ENCODE peak calls at places on chromosomes 6 and 20, in four cellular contexts. K is IMR-90, B is GM12878, M is K562. Q is an unnamed sample.

GRCh38 chr6:124964084-124964763 is 2.0 kb downstream of the RNF217 start:
- DNase-seq in K (peak), B (no peak), M (no peak), Q (peak)

GRCh38 chr6:25746968-25747367 is 7.6 kb upstream of the SLC17A4 start:
- DNase-seq in K (no peak), B (no peak), M (no peak), Q (no peak)

GRCh38 chr6:33761922-33762629 is 15.4 kb upstream of the IP6K3 start:
- DNase-seq in K (peak), B (no peak), M (peak), Q (peak)

GRCh38 chr20:62020935-62021701 is 44.6 kb downstream of the TAF4 start:
- DNase-seq in K (peak), B (no peak), M (peak), Q (no peak)

GRCh38 chr6:136921521-136921935 is 573 bp upstream of the SLC35D3 start:
- DNase-seq in K (no peak), B (no peak), M (no peak), Q (peak)

GRCh38 chr6:148628251-148628650 is 118.6 kb upstream of the UST start:
- DNase-seq in K (no peak), B (no peak), M (no peak), Q (no peak)

GRCh38 chr20:39800548-39800947 is 838.4 kb downstream of the DHX35 start:
- DNase-seq in K (peak), B (peak), M (no peak), Q (peak)

GRCh38 chr6:77415706-77416105 is 47.6 kb downstream of the HTR1B start:
- DNase-seq in K (no peak), B (no peak), M (no peak), Q (no peak)

GRCh38 chr6:150146436-150146835 is 3.6 kb downstream of the PPP1R14C start:
- DNase-seq in K (no peak), B (no peak), M (no peak), Q (no peak)

GRCh38 chr6:109493865-109494264 is 10.8 kb upstream of the ZBTB24 start:
- DNase-seq in K (no peak), B (no peak), M (no peak), Q (no peak)

GRCh38 chr20:37266940-37267683 is 5.5 kb upstream of the GHRH start:
- DNase-seq in K (no peak), B (no peak), M (no peak), Q (no peak)

GRCh38 chr20:53609501-53610445 is 16.1 kb upstream of the ZNF217 start:
- DNase-seq in K (peak), B (no peak), M (peak), Q (peak)

GRCh38 chr20:3712279-3712873 is at the start of gene SIGLEC1:
- DNase-seq in K (no peak), B (no peak), M (no peak), Q (no peak)

GRCh38 chr6:97440590-97441176 is 157.7 kb upstream of the MMS22L start:
- DNase-seq in K (peak), B (no peak), M (no peak), Q (peak)

GRCh38 chr6:42710316-42710715 is 12.1 kb downstream of the PRPH2 start:
- DNase-seq in K (peak), B (no peak), M (no peak), Q (no peak)

GRCh38 chr20:48926816-48927215 is 5.3 kb downstream of the ARFGEF2 start:
- DNase-seq in K (no peak), B (no peak), M (no peak), Q (peak)

GRCh38 chr6:71588490-71588889 is 297.9 kb upstream of the RIMS1 start:
- DNase-seq in K (no peak), B (no peak), M (no peak), Q (no peak)

GRCh38 chr6:164534070-164534766 is 775.2 kb downstream of the C6orf118 start:
- DNase-seq in K (no peak), B (no peak), M (no peak), Q (no peak)

GRCh38 chr20:35344354-35344837 is 52.2 kb upstream of the FAM83C start:
- DNase-seq in K (peak), B (no peak), M (peak), Q (peak)

GRCh38 chr6:40588070-40588384 is 863 bp upstream of the LRFN2 start:
- DNase-seq in K (no peak), B (no peak), M (no peak), Q (no peak)

GRCh38 chr6:115356371-115356770 is 704.3 kb downstream of the FRK start:
- DNase-seq in K (no peak), B (no peak), M (no peak), Q (no peak)

GRCh38 chr6:128492386-128492785 is 28.0 kb downstream of the PTPRK start:
- DNase-seq in K (peak), B (no peak), M (no peak), Q (peak)

GRCh38 chr20:62697468-62697912 is 11.1 kb upstream of the NTSR1 start:
- DNase-seq in K (no peak), B (no peak), M (no peak), Q (no peak)

GRCh38 chr6:5287205-5287965 is 26.1 kb downstream of the FARS2 start:
- DNase-seq in K (peak), B (no peak), M (no peak), Q (no peak)

GRCh38 chr6:169166896-169167580 is 86.6 kb downstream of the THBS2 start:
- DNase-seq in K (no peak), B (no peak), M (no peak), Q (no peak)

GRCh38 chr6:82906951-82907350 is 158.7 kb downstream of the UBE3D start:
- DNase-seq in K (peak), B (no peak), M (no peak), Q (peak)

GRCh38 chr6:123211777-123212545 is 215.9 kb downstream of the CLVS2 start:
- DNase-seq in K (no peak), B (no peak), M (no peak), Q (no peak)

GRCh38 chr20:34364013-34364382 is 925 bp downstream of the ITCH start:
- DNase-seq in K (peak), B (no peak), M (no peak), Q (peak)

GRCh38 chr20:32621071-32621913 is 36.2 kb upstream of the NOL4L start:
- DNase-seq in K (no peak), B (no peak), M (peak), Q (no peak)

GRCh38 chr20:7657569-7657968 is 282.7 kb downstream of the HAO1 start:
- DNase-seq in K (no peak), B (no peak), M (no peak), Q (no peak)

GRCh38 chr20:1920826-1921225 is 25.6 kb downstream of the SIRPA start:
- DNase-seq in K (no peak), B (no peak), M (no peak), Q (no peak)

GRCh38 chr6:2221724-2222274 is 23.6 kb downstream of the GMDS start:
- DNase-seq in K (no peak), B (no peak), M (no peak), Q (no peak)

GRCh38 chr20:52379723-52380336 is 188.3 kb upstream of the ZFP64 start:
- DNase-seq in K (peak), B (no peak), M (peak), Q (peak)

GRCh38 chr6:129696843-129697242 is 13.1 kb downstream of the ARHGAP18 start:
- DNase-seq in K (no peak), B (no peak), M (peak), Q (no peak)

GRCh38 chr6:153790048-153790447 is 249.0 kb upstream of the OPRM1 start:
- DNase-seq in K (peak), B (no peak), M (no peak), Q (no peak)

GRCh38 chr6:73264446-73264845 is 1.4 kb upstream of the KHDC1 start:
- DNase-seq in K (no peak), B (no peak), M (no peak), Q (no peak)

DNA sequence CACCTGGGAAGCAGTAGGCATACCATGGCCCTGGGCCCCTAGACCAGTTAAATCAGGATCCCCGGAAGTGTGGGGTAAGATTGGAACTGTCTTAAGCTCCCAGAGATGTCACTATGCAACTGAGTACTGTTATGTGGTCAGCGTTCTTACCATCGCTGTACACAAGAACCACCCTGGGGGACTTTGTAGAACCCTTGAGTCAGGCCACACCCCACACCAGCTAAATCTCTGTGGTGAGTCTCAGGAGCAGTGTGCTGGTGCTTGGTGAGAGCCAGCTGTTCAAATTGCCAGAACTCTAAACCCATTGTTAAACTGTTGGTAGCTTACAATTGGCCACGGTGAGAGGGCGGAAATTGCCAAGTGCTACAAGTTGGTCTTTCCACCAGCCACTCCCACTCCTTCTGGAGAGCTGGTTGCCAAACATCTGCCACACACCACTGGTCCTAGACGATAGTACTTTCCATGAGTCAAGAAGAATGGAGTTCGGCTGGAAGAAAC is 80.6 kb upstream of the SYNDIG1 start:
- DNase-seq in K (no peak), B (no peak), M (no peak), Q (no peak)
- TF ChIP-seq FOS in K (no peak), B (no peak), M (no peak), Q (no peak)

GRCh38 chr6:157036245-157036681 is 259.1 kb downstream of the ARID1B start:
- DNase-seq in K (peak), B (no peak), M (no peak), Q (no peak)
- TF ChIP-seq FOS in K (no peak), B (no peak), M (no peak), Q (no peak)

GRCh38 chr6:12873706-12874105 is 157.1 kb downstream of the PHACTR1 start:
- DNase-seq in K (no peak), B (no peak), M (no peak), Q (no peak)
- TF ChIP-seq FOS in K (no peak), B (no peak), M (no peak), Q (no peak)

DNA sequence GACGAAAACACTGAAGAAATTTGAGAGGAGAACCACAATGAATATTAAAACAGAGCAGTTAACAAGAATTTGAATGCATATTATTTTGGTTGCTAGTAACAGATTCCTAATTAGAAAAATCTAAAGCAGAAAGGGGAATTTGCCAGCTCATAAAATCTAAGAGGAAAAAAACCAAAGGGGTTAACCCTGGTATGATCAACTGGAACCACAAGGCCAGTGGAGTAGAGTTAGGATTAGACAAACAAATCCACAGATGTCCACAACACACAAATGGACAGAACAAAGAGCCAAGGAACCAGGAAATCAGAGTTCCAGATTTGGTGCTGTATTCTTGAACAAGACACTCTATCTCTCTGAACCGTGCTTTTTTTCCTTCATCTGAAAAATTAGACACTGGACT is 195.0 kb downstream of the TASP1 start:
- DNase-seq in K (no peak), B (no peak), M (no peak), Q (no peak)
- TF ChIP-seq FOS in K (no peak), B (no peak), M (no peak), Q (no peak)

DNA sequence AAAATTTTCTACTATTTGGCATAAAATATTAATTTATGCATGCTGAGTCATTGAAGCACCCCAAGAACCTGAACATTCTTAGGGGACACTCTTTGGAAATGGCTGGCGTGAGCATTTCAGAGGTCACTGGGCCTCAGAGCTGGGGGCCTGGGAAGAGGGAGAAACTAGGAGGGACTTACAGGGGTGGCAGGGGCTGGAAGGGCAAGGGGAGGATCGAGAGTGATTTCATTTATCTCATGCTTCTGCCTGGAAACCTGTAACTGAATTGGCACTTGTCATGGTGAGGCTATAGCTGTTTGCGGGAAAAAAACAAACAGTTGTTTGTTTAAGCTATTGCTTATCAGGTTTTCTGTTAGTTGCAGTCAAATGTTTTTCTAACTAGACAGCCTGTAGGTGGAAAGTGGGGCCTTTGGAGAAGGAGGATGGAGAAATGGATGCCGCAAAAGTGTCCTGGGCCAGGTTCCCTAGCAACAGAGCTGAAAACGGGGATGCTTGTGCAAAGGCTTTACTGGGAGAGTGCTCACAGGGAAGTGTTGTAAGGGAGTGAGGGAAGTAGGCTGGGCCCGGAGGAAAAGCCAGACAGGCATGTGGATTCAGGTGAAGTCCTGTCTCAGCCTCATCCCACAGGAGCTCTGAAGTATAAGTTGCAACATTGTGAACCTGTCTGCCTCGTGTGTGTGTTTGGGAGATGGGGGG is 36.4 kb upstream of the KAT14 start:
- DNase-seq in K (no peak), B (no peak), M (no peak), Q (no peak)
- TF ChIP-seq FOS in K (no peak), B (no peak), M (no peak), Q (no peak)

GRCh38 chr20:44646641-44647274 is 4.7 kb downstream of the ADA start:
- DNase-seq in K (peak), B (peak), M (no peak), Q (peak)
- TF ChIP-seq FOS in K (peak), B (no peak), M (no peak), Q (peak)

Q was measured in endothelial cell of umbilical vein.